ENCODE peak calls at places on chromosomes 1 and 21, in four cellular contexts. K is Calu3; G is stimulated activated CD8-positive, alpha-beta memory T cell treated with anti-CD3 and anti-CD28 coated beads, Interleukin-4, amount 100 ng/mL, for 1 hour; E is adipocyte. S is an unnamed sample.

GRCh38 chr1:8353386-8353785 is 35.5 kb downstream of the SLC45A1 start:
- DNase-seq in K (no peak), G (no peak), E (no peak), S (no peak)

GRCh38 chr1:212179394-212180076 is 105.7 kb upstream of the PPP2R5A start:
- DNase-seq in K (no peak), G (no peak), E (peak; percentile 66), S (no peak)

GRCh38 chr1:23980725-23981063 is 567 bp upstream of the SRSF10 start:
- DNase-seq in K (peak; percentile 65), G (no peak), E (peak; percentile 41), S (no peak)

GRCh38 chr1:111161843-111162242 is 21.8 kb downstream of the CEPT1 start:
- DNase-seq in K (no peak), G (no peak), E (peak; percentile 22), S (peak; percentile 54)

GRCh38 chr1:24925082-24925779 is 4.8 kb downstream of the RUNX3 start:
- DNase-seq in K (no peak), G (no peak), E (no peak), S (peak; percentile 40)

GRCh38 chr1:119347858-119348257 is 20.7 kb upstream of the HAO2 start:
- DNase-seq in K (no peak), G (no peak), E (no peak), S (no peak)

GRCh38 chr1:70922196-70922595 is 125.4 kb downstream of the PTGER3 start:
- DNase-seq in K (no peak), G (no peak), E (no peak), S (no peak)

GRCh38 chr1:19725606-19726005 is 60.9 kb downstream of the HTR6 start:
- DNase-seq in K (no peak), G (no peak), E (no peak), S (no peak)

GRCh38 chr1:170670751-170671628 is 7.1 kb downstream of the PRRX1 start:
- DNase-seq in K (no peak), G (no peak), E (peak; percentile 94), S (peak; percentile 10)

GRCh38 chr1:18693256-18694098 is 62.8 kb downstream of the PAX7 start:
- DNase-seq in K (no peak), G (no peak), E (no peak), S (no peak)

GRCh38 chr1:72937905-72938304 is 655.6 kb upstream of the NEGR1 start:
- DNase-seq in K (no peak), G (no peak), E (no peak), S (no peak)

GRCh38 chr1:164602480-164603093 is 43.6 kb downstream of the PBX1 start:
- DNase-seq in K (peak; percentile 41), G (no peak), E (peak; percentile 77), S (peak; percentile 47)

GRCh38 chr1:109718495-109718894 is 6.4 kb downstream of the GSTM5 start:
- DNase-seq in K (peak; percentile 17), G (no peak), E (no peak), S (peak; percentile 76)

GRCh38 chr1:36155560-36156328 is at the start of gene MAP7D1:
- DNase-seq in K (peak; percentile 86), G (peak; percentile 65), E (peak; percentile 95), S (peak; percentile 87)

GRCh38 chr1:20477355-20478071 is 8.5 kb downstream of the CAMK2N1 start:
- DNase-seq in K (no peak), G (no peak), E (no peak), S (no peak)

GRCh38 chr1:186104459-186104858 is 270.6 kb downstream of the TPR start:
- DNase-seq in K (no peak), G (no peak), E (no peak), S (no peak)

GRCh38 chr1:94866178-94866822 is 46.1 kb downstream of the SLC44A3 start:
- DNase-seq in K (no peak), G (no peak), E (peak; percentile 56), S (no peak)

GRCh38 chr1:17200756-17201155 is 4.2 kb upstream of the PADI1 start:
- DNase-seq in K (no peak), G (no peak), E (no peak), S (no peak)

GRCh38 chr1:114700026-114700600 is 4.8 kb upstream of the AMPD1 start:
- DNase-seq in K (no peak), G (no peak), E (peak; percentile 31), S (no peak)

GRCh38 chr1:108130812-108131211 is 69.3 kb downstream of the SLC25A24 start:
- DNase-seq in K (no peak), G (no peak), E (no peak), S (no peak)

GRCh38 chr1:170586321-170586855 is 54.4 kb downstream of the GORAB start:
- DNase-seq in K (no peak), G (no peak), E (peak; percentile 50), S (no peak)

GRCh38 chr1:94247146-94248094 is 10.0 kb upstream of the ARHGAP29 start:
- DNase-seq in K (peak; percentile 95), G (no peak), E (peak; percentile 86), S (peak; percentile 69)

GRCh38 chr1:52659851-52660596 is 27.1 kb downstream of the SHISAL2A start:
- DNase-seq in K (no peak), G (no peak), E (no peak), S (no peak)

GRCh38 chr1:226476657-226477319 is 68.9 kb upstream of the PARP1 start:
- DNase-seq in K (no peak), G (no peak), E (no peak), S (no peak)

GRCh38 chr1:228989992-228990827 is 254.9 kb downstream of the RHOU start:
- DNase-seq in K (no peak), G (no peak), E (peak; percentile 8), S (peak; percentile 5)

GRCh38 chr1:7703321-7704213 is 67.5 kb upstream of the VAMP3 start:
- DNase-seq in K (peak; percentile 25), G (no peak), E (no peak), S (no peak)

GRCh38 chr1:15364740-15365139 is 44.9 kb upstream of the EFHD2 start:
- DNase-seq in K (no peak), G (no peak), E (no peak), S (no peak)

GRCh38 chr1:159171688-159172501 is 480 bp downstream of the CADM3 start:
- DNase-seq in K (no peak), G (no peak), E (no peak), S (no peak)

GRCh38 chr1:240174734-240175133 is 83.1 kb downstream of the FMN2 start:
- DNase-seq in K (no peak), G (no peak), E (peak; percentile 57), S (no peak)

GRCh38 chr1:169486281-169486904 is 649 bp upstream of the SLC19A2 start:
- DNase-seq in K (no peak), G (no peak), E (peak; percentile 76), S (no peak)

GRCh38 chr1:84427520-84428188 is 29.4 kb downstream of the DNASE2B start:
- DNase-seq in K (peak; percentile 36), G (no peak), E (no peak), S (no peak)

GRCh38 chr21:26881504-26882228 is 36.5 kb upstream of the ADAMTS1 start:
- DNase-seq in K (no peak), G (no peak), E (peak; percentile 55), S (no peak)

GRCh38 chr21:41961282-41961701 is 7.5 kb upstream of the C2CD2 start:
- DNase-seq in K (no peak), G (no peak), E (no peak), S (no peak)

GRCh38 chr1:55685560-55685959 is 470.4 kb upstream of the USP24 start:
- DNase-seq in K (no peak), G (no peak), E (no peak), S (no peak)

GRCh38 chr21:27954806-27955205 is 987.9 kb upstream of the ADAMTS5 start:
- DNase-seq in K (no peak), G (no peak), E (peak; percentile 82), S (no peak)

GRCh38 chr1:226223786-226224244 is 351 bp downstream of the MIXL1 start:
- DNase-seq in K (peak; percentile 33), G (no peak), E (peak; percentile 14), S (peak; percentile 55)